ENCODE peak calls at places on chromosome 16, in six cellular contexts. One of them, this sample, is unnamed.
A peak's percentile ranks its signal among the peaks of the same experiment; 100 is the strongest.

GRCh38 chr16:57938936-57939871 is 31.7 kb downstream of the CNGB1 start:
- DNase-seq in brain microvascular endothelial cell: peak; percentile 10
- DNase-seq in fibroblast of the aortic adventitia: peak; percentile 91
- DNase-seq in suprapubic skin: peak; percentile 81
- DNase-seq in Caco-2: no peak
- DNase-seq in progenitor cell of endocrine pancreas: no peak
- DNase-seq in this sample: peak; percentile 76

GRCh38 chr16:27364493-27365141 is 37.4 kb upstream of the IL21R start:
- DNase-seq in Caco-2: peak; percentile 80
- DNase-seq in suprapubic skin: no peak
- DNase-seq in fibroblast of the aortic adventitia: no peak
- DNase-seq in progenitor cell of endocrine pancreas: no peak
- DNase-seq in brain microvascular endothelial cell: no peak
- DNase-seq in this sample: no peak

GRCh38 chr16:10828851-10829331 is 10.3 kb upstream of the TVP23A start:
- DNase-seq in suprapubic skin: peak; percentile 93
- DNase-seq in progenitor cell of endocrine pancreas: no peak
- DNase-seq in brain microvascular endothelial cell: peak; percentile 28
- DNase-seq in Caco-2: no peak
- DNase-seq in fibroblast of the aortic adventitia: peak; percentile 98
- DNase-seq in this sample: peak; percentile 87

GRCh38 chr16:10252155-10252554 is 69.9 kb upstream of the GRIN2A start:
- DNase-seq in suprapubic skin: no peak
- DNase-seq in brain microvascular endothelial cell: no peak
- DNase-seq in Caco-2: no peak
- DNase-seq in progenitor cell of endocrine pancreas: no peak
- DNase-seq in fibroblast of the aortic adventitia: no peak
- DNase-seq in this sample: no peak

GRCh38 chr16:25692307-25692706 is 548 bp downstream of the HS3ST4 start:
- DNase-seq in Caco-2: no peak
- DNase-seq in progenitor cell of endocrine pancreas: peak; percentile 22
- DNase-seq in brain microvascular endothelial cell: no peak
- DNase-seq in fibroblast of the aortic adventitia: no peak
- DNase-seq in suprapubic skin: no peak
- DNase-seq in this sample: no peak

GRCh38 chr16:1723450-1724147 is 17.6 kb downstream of the MAPK8IP3 start:
- DNase-seq in suprapubic skin: no peak
- DNase-seq in progenitor cell of endocrine pancreas: no peak
- DNase-seq in Caco-2: no peak
- DNase-seq in brain microvascular endothelial cell: peak; percentile 49
- DNase-seq in fibroblast of the aortic adventitia: peak; percentile 53
- DNase-seq in this sample: no peak

GRCh38 chr16:75789237-75789636 is 62.9 kb upstream of the CPHXL start:
- DNase-seq in brain microvascular endothelial cell: peak; percentile 25
- DNase-seq in suprapubic skin: no peak
- DNase-seq in Caco-2: no peak
- DNase-seq in progenitor cell of endocrine pancreas: no peak
- DNase-seq in fibroblast of the aortic adventitia: peak; percentile 68
- DNase-seq in this sample: peak; percentile 3

GRCh38 chr16:78784773-78785172 is 685.3 kb downstream of the WWOX start:
- DNase-seq in Caco-2: no peak
- DNase-seq in progenitor cell of endocrine pancreas: no peak
- DNase-seq in fibroblast of the aortic adventitia: no peak
- DNase-seq in brain microvascular endothelial cell: no peak
- DNase-seq in suprapubic skin: no peak
- DNase-seq in this sample: no peak

GRCh38 chr16:82074019-82074558 is 39.0 kb downstream of the HSD17B2 start:
- DNase-seq in Caco-2: no peak
- DNase-seq in brain microvascular endothelial cell: no peak
- DNase-seq in fibroblast of the aortic adventitia: no peak
- DNase-seq in suprapubic skin: no peak
- DNase-seq in progenitor cell of endocrine pancreas: no peak
- DNase-seq in this sample: no peak

GRCh38 chr16:73311857-73312723 is 264.2 kb upstream of the ZFHX3 start:
- DNase-seq in progenitor cell of endocrine pancreas: no peak
- DNase-seq in Caco-2: no peak
- DNase-seq in fibroblast of the aortic adventitia: no peak
- DNase-seq in suprapubic skin: no peak
- DNase-seq in brain microvascular endothelial cell: no peak
- DNase-seq in this sample: no peak

GRCh38 chr16:31528726-31529397 is 1.2 kb downstream of the AHSP start:
- DNase-seq in fibroblast of the aortic adventitia: peak; percentile 46
- DNase-seq in suprapubic skin: no peak
- DNase-seq in progenitor cell of endocrine pancreas: no peak
- DNase-seq in Caco-2: no peak
- DNase-seq in brain microvascular endothelial cell: no peak
- DNase-seq in this sample: no peak

GRCh38 chr16:79509221-79509631 is 91.3 kb downstream of the MAF start:
- DNase-seq in brain microvascular endothelial cell: no peak
- DNase-seq in Caco-2: no peak
- DNase-seq in fibroblast of the aortic adventitia: no peak
- DNase-seq in suprapubic skin: no peak
- DNase-seq in progenitor cell of endocrine pancreas: no peak
- DNase-seq in this sample: no peak

GRCh38 chr16:29947897-29948296 is 14.0 kb upstream of the TMEM219 start:
- DNase-seq in brain microvascular endothelial cell: no peak
- DNase-seq in fibroblast of the aortic adventitia: no peak
- DNase-seq in Caco-2: no peak
- DNase-seq in progenitor cell of endocrine pancreas: no peak
- DNase-seq in suprapubic skin: no peak
- DNase-seq in this sample: no peak

GRCh38 chr16:46715769-46716305 is 26.4 kb downstream of the ORC6 start:
- DNase-seq in Caco-2: no peak
- DNase-seq in fibroblast of the aortic adventitia: no peak
- DNase-seq in brain microvascular endothelial cell: no peak
- DNase-seq in progenitor cell of endocrine pancreas: no peak
- DNase-seq in suprapubic skin: no peak
- DNase-seq in this sample: no peak

GRCh38 chr16:679808-680624 is at the start of gene STUB1:
- DNase-seq in Caco-2: peak; percentile 90
- DNase-seq in suprapubic skin: peak; percentile 94
- DNase-seq in fibroblast of the aortic adventitia: peak; percentile 80
- DNase-seq in progenitor cell of endocrine pancreas: peak; percentile 82
- DNase-seq in brain microvascular endothelial cell: peak; percentile 76
- DNase-seq in this sample: peak; percentile 65

GRCh38 chr16:26795184-26795583 is 271.5 kb upstream of the C16orf82 start:
- DNase-seq in brain microvascular endothelial cell: no peak
- DNase-seq in progenitor cell of endocrine pancreas: no peak
- DNase-seq in Caco-2: no peak
- DNase-seq in suprapubic skin: no peak
- DNase-seq in fibroblast of the aortic adventitia: no peak
- DNase-seq in this sample: no peak

GRCh38 chr16:78240459-78241222 is 141.2 kb downstream of the WWOX start:
- DNase-seq in Caco-2: peak; percentile 96
- DNase-seq in progenitor cell of endocrine pancreas: no peak
- DNase-seq in suprapubic skin: no peak
- DNase-seq in fibroblast of the aortic adventitia: no peak
- DNase-seq in brain microvascular endothelial cell: no peak
- DNase-seq in this sample: no peak

GRCh38 chr16:29230671-29231091 is 175.8 kb downstream of the NPIPB11 start:
- DNase-seq in fibroblast of the aortic adventitia: peak; percentile 30
- DNase-seq in brain microvascular endothelial cell: no peak
- DNase-seq in progenitor cell of endocrine pancreas: no peak
- DNase-seq in suprapubic skin: peak; percentile 59
- DNase-seq in Caco-2: no peak
- DNase-seq in this sample: no peak

GRCh38 chr16:80158766-80159165 is 382.0 kb upstream of the DYNLRB2 start:
- DNase-seq in progenitor cell of endocrine pancreas: no peak
- DNase-seq in brain microvascular endothelial cell: peak; percentile 75
- DNase-seq in fibroblast of the aortic adventitia: peak; percentile 40
- DNase-seq in suprapubic skin: no peak
- DNase-seq in Caco-2: no peak
- DNase-seq in this sample: no peak

GRCh38 chr16:71771571-71771970 is 37.1 kb downstream of the AP1G1 start:
- DNase-seq in progenitor cell of endocrine pancreas: no peak
- DNase-seq in fibroblast of the aortic adventitia: no peak
- DNase-seq in suprapubic skin: no peak
- DNase-seq in Caco-2: no peak
- DNase-seq in brain microvascular endothelial cell: no peak
- DNase-seq in this sample: no peak

GRCh38 chr16:88626646-88627045 is 11.7 kb upstream of the IL17C start:
- DNase-seq in progenitor cell of endocrine pancreas: no peak
- DNase-seq in suprapubic skin: no peak
- DNase-seq in Caco-2: no peak
- DNase-seq in fibroblast of the aortic adventitia: no peak
- DNase-seq in brain microvascular endothelial cell: no peak
- DNase-seq in this sample: no peak

GRCh38 chr16:88629835-88630234 is 8.5 kb upstream of the IL17C start:
- DNase-seq in brain microvascular endothelial cell: no peak
- DNase-seq in progenitor cell of endocrine pancreas: no peak
- DNase-seq in suprapubic skin: no peak
- DNase-seq in Caco-2: no peak
- DNase-seq in fibroblast of the aortic adventitia: no peak
- DNase-seq in this sample: no peak

GRCh38 chr16:88630433-88630832 is 7.9 kb upstream of the IL17C start:
- DNase-seq in brain microvascular endothelial cell: no peak
- DNase-seq in Caco-2: no peak
- DNase-seq in progenitor cell of endocrine pancreas: no peak
- DNase-seq in fibroblast of the aortic adventitia: no peak
- DNase-seq in suprapubic skin: no peak
- DNase-seq in this sample: no peak

GRCh38 chr16:88627531-88628411 is 10.6 kb upstream of the IL17C start:
- DNase-seq in progenitor cell of endocrine pancreas: no peak
- DNase-seq in Caco-2: no peak
- DNase-seq in suprapubic skin: no peak
- DNase-seq in fibroblast of the aortic adventitia: no peak
- DNase-seq in brain microvascular endothelial cell: no peak
- DNase-seq in this sample: no peak

DNA sequence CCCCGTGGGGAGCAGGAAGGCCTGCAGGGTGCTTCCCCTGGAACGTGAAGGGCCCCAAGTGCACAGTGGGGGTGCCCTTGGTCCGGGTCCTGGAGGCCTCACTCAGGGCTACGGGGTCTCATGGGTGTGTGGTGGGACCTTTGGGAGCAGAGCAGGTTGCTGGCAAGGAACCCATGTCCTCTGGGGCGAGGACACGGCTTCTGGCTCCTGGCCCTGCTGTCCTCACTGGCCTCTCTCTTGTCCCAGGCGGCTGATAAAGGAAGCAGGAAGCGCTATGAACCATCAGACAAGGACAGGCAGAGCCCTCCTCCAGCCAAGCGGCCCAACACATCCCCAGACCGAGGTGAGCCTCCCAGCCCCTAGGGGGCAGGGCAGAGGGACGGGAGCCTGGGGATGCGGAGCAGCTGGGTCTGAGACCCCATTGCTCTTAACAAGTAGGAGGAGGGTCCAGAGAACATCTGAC is 9.8 kb upstream of the IL17C start:
- DNase-seq in fibroblast of the aortic adventitia: no peak
- DNase-seq in progenitor cell of endocrine pancreas: no peak
- DNase-seq in brain microvascular endothelial cell: no peak
- DNase-seq in suprapubic skin: no peak
- DNase-seq in Caco-2: peak; percentile 60
- DNase-seq in this sample: no peak
- TF ChIP-seq CTCF in fibroblast of the aortic adventitia: peak; percentile 12
- TF ChIP-seq CTCF in progenitor cell of endocrine pancreas: peak; percentile 46
- TF ChIP-seq CTCF in brain microvascular endothelial cell: peak; percentile 66
- TF ChIP-seq CTCF in suprapubic skin: no peak
- TF ChIP-seq CTCF in Caco-2: peak; percentile 63
- TF ChIP-seq CTCF in this sample: peak; percentile 19

GRCh38 chr16:87681990-87682570 is 79.8 kb downstream of the JPH3 start:
- DNase-seq in brain microvascular endothelial cell: peak; percentile 63
- DNase-seq in fibroblast of the aortic adventitia: peak; percentile 79
- DNase-seq in progenitor cell of endocrine pancreas: no peak
- DNase-seq in suprapubic skin: no peak
- DNase-seq in Caco-2: no peak
- DNase-seq in this sample: peak; percentile 19
- TF ChIP-seq CTCF in brain microvascular endothelial cell: peak; percentile 64
- TF ChIP-seq CTCF in fibroblast of the aortic adventitia: peak; percentile 46
- TF ChIP-seq CTCF in progenitor cell of endocrine pancreas: peak; percentile 38
- TF ChIP-seq CTCF in suprapubic skin: no peak
- TF ChIP-seq CTCF in Caco-2: peak; percentile 54
- TF ChIP-seq CTCF in this sample: peak; percentile 27

GRCh38 chr16:53355064-53355463 is 79.2 kb upstream of the RBL2 start:
- DNase-seq in suprapubic skin: no peak
- DNase-seq in progenitor cell of endocrine pancreas: no peak
- DNase-seq in brain microvascular endothelial cell: no peak
- DNase-seq in Caco-2: no peak
- DNase-seq in fibroblast of the aortic adventitia: no peak
- DNase-seq in this sample: no peak

GRCh38 chr16:53357208-53357586 is 77.1 kb upstream of the RBL2 start:
- DNase-seq in Caco-2: no peak
- DNase-seq in brain microvascular endothelial cell: no peak
- DNase-seq in suprapubic skin: no peak
- DNase-seq in fibroblast of the aortic adventitia: no peak
- DNase-seq in progenitor cell of endocrine pancreas: no peak
- DNase-seq in this sample: no peak

GRCh38 chr16:53357955-53358354 is 76.3 kb upstream of the RBL2 start:
- DNase-seq in brain microvascular endothelial cell: no peak
- DNase-seq in suprapubic skin: no peak
- DNase-seq in fibroblast of the aortic adventitia: no peak
- DNase-seq in progenitor cell of endocrine pancreas: no peak
- DNase-seq in Caco-2: no peak
- DNase-seq in this sample: no peak

GRCh38 chr16:53358884-53359283 is 75.4 kb upstream of the RBL2 start:
- DNase-seq in fibroblast of the aortic adventitia: no peak
- DNase-seq in Caco-2: no peak
- DNase-seq in suprapubic skin: no peak
- DNase-seq in progenitor cell of endocrine pancreas: no peak
- DNase-seq in brain microvascular endothelial cell: no peak
- DNase-seq in this sample: no peak

GRCh38 chr16:53356478-53357207 is 77.6 kb upstream of the RBL2 start:
- DNase-seq in Caco-2: no peak
- DNase-seq in progenitor cell of endocrine pancreas: no peak
- DNase-seq in fibroblast of the aortic adventitia: no peak
- DNase-seq in brain microvascular endothelial cell: no peak
- DNase-seq in suprapubic skin: no peak
- DNase-seq in this sample: no peak
- TF ChIP-seq CTCF in Caco-2: peak; percentile 5
- TF ChIP-seq CTCF in progenitor cell of endocrine pancreas: peak; percentile 21
- TF ChIP-seq CTCF in fibroblast of the aortic adventitia: no peak
- TF ChIP-seq CTCF in brain microvascular endothelial cell: peak; percentile 15
- TF ChIP-seq CTCF in suprapubic skin: no peak
- TF ChIP-seq CTCF in this sample: no peak

DNA sequence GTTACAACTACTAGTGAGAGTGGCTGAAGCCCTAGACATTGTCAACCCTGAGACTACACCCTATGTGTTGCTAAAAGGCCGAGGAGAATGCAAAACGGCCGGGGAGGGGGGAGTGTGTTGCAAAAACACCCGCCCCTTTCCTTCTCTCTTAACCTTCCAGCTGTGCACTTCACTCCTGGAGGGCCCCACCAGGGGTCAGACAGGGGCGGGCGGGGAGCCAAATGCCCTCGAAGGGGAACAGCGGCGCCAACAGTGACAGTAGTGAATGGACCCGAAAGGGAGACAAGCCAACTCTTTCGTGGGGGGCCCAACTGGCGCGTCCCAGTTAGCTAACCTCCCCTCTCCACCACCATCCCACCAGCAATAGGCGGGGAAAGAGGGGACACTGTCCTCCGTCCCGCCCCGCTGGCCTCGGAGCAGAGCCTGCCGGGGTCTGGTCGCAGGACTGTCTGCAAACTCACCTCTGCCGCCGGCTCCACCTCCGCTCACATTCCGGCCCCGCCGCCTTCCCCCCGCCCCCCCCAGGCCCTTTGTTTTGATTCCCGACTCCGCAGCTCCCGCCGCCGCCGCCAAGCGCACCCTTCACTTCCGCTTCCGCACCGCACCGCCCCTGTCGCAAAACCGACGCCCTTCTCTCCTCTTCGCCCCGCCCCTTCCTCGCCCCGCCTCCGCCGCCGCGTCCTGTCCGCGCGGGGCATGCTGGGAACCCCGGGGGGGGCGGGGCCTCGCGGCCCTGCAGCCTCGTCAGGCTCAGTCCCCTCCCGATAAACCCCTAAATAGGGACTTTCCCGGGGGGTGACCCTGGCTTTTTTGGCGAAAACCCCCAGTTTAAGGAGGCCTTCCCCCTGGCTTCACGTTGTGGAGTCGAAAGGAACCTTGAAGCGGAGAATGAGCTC is at the start of gene MARF1:
- DNase-seq in fibroblast of the aortic adventitia: peak; percentile 88
- DNase-seq in brain microvascular endothelial cell: peak; percentile 93
- DNase-seq in progenitor cell of endocrine pancreas: peak; percentile 97
- DNase-seq in Caco-2: peak; percentile 97
- DNase-seq in suprapubic skin: peak; percentile 99
- DNase-seq in this sample: peak; percentile 85
- TF ChIP-seq CTCF in fibroblast of the aortic adventitia: peak; percentile 52
- TF ChIP-seq CTCF in brain microvascular endothelial cell: peak; percentile 57
- TF ChIP-seq CTCF in progenitor cell of endocrine pancreas: peak; percentile 68
- TF ChIP-seq CTCF in Caco-2: peak; percentile 85
- TF ChIP-seq CTCF in suprapubic skin: peak; percentile 34
- TF ChIP-seq CTCF in this sample: peak; percentile 29

This sample was measured in AG09319.